ENCODE peak calls at places on chromosomes 6 and 20, in six cellular contexts. J is NCI-H1436, V is HS-27A, N is HTR-8/SVneo, E is SJSA1, R is mucosa of descending colon. W is an unnamed sample.

GRCh38 chr6:160297310-160297709 is 38.7 kb upstream of the SLC22A2 start:
- DNase-seq in J (no peak), V (no peak), N (no peak), E (no peak), R (peak; percentile 63), W (no peak)

GRCh38 chr20:35698298-35699126 is 640 bp downstream of the NFS1 start:
- DNase-seq in J (no peak), V (no peak), N (peak; percentile 36), E (no peak), R (no peak), W (peak; percentile 61)

GRCh38 chr6:45851001-45851400 is 164.7 kb downstream of the CLIC5 start:
- DNase-seq in J (no peak), V (no peak), N (no peak), E (no peak), R (no peak), W (no peak)

GRCh38 chr6:19536838-19537237 is 300.3 kb upstream of the ID4 start:
- DNase-seq in J (no peak), V (no peak), N (peak; percentile 8), E (no peak), R (no peak), W (no peak)

GRCh38 chr6:157023958-157024357 is 246.8 kb downstream of the ARID1B start:
- DNase-seq in J (no peak), V (no peak), N (no peak), E (no peak), R (no peak), W (no peak)

GRCh38 chr6:72422126-72422680 is 199.7 kb upstream of the KCNQ5 start:
- DNase-seq in J (no peak), V (no peak), N (no peak), E (no peak), R (no peak), W (no peak)

GRCh38 chr20:5539656-5540055 is 210.5 kb upstream of the SHLD1 start:
- DNase-seq in J (no peak), V (no peak), N (no peak), E (no peak), R (no peak), W (no peak)

GRCh38 chr20:47610247-47610944 is 108.7 kb downstream of the NCOA3 start:
- DNase-seq in J (no peak), V (peak; percentile 26), N (peak; percentile 90), E (peak; percentile 44), R (peak; percentile 68), W (no peak)

GRCh38 chr6:39184906-39185580 is 44.2 kb downstream of the KCNK5 start:
- DNase-seq in J (no peak), V (no peak), N (no peak), E (no peak), R (peak; percentile 81), W (no peak)

GRCh38 chr6:33787954-33788693 is 806 bp downstream of the LEMD2 start:
- DNase-seq in J (no peak), V (peak; percentile 43), N (peak; percentile 69), E (peak; percentile 84), R (peak; percentile 69), W (peak; percentile 42)

GRCh38 chr6:133553652-133554051 is 312.5 kb downstream of the EYA4 start:
- DNase-seq in J (peak; percentile 37), V (peak; percentile 62), N (no peak), E (peak; percentile 34), R (peak; percentile 69), W (peak; percentile 51)

GRCh38 chr6:157376706-157377230 is 4.2 kb upstream of the ZDHHC14 start:
- DNase-seq in J (no peak), V (no peak), N (no peak), E (no peak), R (no peak), W (no peak)

GRCh38 chr6:142993977-142994376 is 49.0 kb upstream of the HIVEP2 start:
- DNase-seq in J (no peak), V (no peak), N (no peak), E (no peak), R (no peak), W (no peak)

GRCh38 chr20:1619861-1620444 is at the start of gene SIRPB1:
- DNase-seq in J (no peak), V (no peak), N (no peak), E (peak; percentile 0), R (peak; percentile 29), W (no peak)

GRCh38 chr20:24098886-24099285 is 110.3 kb upstream of the GGTLC1 start:
- DNase-seq in J (no peak), V (no peak), N (peak; percentile 14), E (peak; percentile 30), R (no peak), W (no peak)

GRCh38 chr6:4780360-4780812 is 4.2 kb downstream of the CDYL start:
- DNase-seq in J (no peak), V (no peak), N (no peak), E (peak; percentile 19), R (peak; percentile 35), W (no peak)

GRCh38 chr20:63032861-63033634 is 26.3 kb upstream of the BHLHE23 start:
- DNase-seq in J (no peak), V (no peak), N (no peak), E (no peak), R (no peak), W (no peak)

GRCh38 chr6:113137411-113137810 is 719.7 kb upstream of the MARCKS start:
- DNase-seq in J (no peak), V (no peak), N (no peak), E (no peak), R (no peak), W (peak; percentile 26)

GRCh38 chr6:137389150-137389664 is 105.0 kb downstream of the OLIG3 start:
- DNase-seq in J (no peak), V (no peak), N (no peak), E (no peak), R (peak; percentile 45), W (no peak)

GRCh38 chr6:134835998-134836397 is 113.9 kb downstream of the ALDH8A1 start:
- DNase-seq in J (no peak), V (no peak), N (no peak), E (no peak), R (no peak), W (no peak)

GRCh38 chr6:136886110-136886509 is 36.0 kb upstream of the SLC35D3 start:
- DNase-seq in J (no peak), V (no peak), N (no peak), E (no peak), R (no peak), W (no peak)

GRCh38 chr6:37779902-37780628 is 39.5 kb upstream of the ZFAND3 start:
- DNase-seq in J (peak; percentile 65), V (no peak), N (no peak), E (no peak), R (no peak), W (no peak)

GRCh38 chr6:40170856-40171255 is 236.6 kb upstream of the MOCS1 start:
- DNase-seq in J (no peak), V (no peak), N (no peak), E (no peak), R (no peak), W (no peak)

GRCh38 chr6:111843347-111844147 is 29.7 kb downstream of the FYN start:
- DNase-seq in J (no peak), V (no peak), N (no peak), E (no peak), R (peak; percentile 26), W (no peak)

GRCh38 chr20:11035211-11035610 is 361.4 kb upstream of the JAG1 start:
- DNase-seq in J (no peak), V (no peak), N (no peak), E (no peak), R (no peak), W (no peak)

GRCh38 chr6:28322661-28323060 is 13.3 kb downstream of the ZSCAN31 start:
- DNase-seq in J (no peak), V (no peak), N (no peak), E (no peak), R (no peak), W (no peak)

GRCh38 chr20:34369265-34369664 is 6.2 kb downstream of the ITCH start:
- DNase-seq in J (no peak), V (no peak), N (no peak), E (no peak), R (no peak), W (no peak)

GRCh38 chr6:154806804-154807203 is 73.6 kb downstream of the SCAF8 start:
- DNase-seq in J (no peak), V (no peak), N (no peak), E (no peak), R (no peak), W (no peak)

GRCh38 chr6:41331401-41332150 is 3.8 kb upstream of the NCR2 start:
- DNase-seq in J (no peak), V (no peak), N (no peak), E (no peak), R (no peak), W (no peak)

GRCh38 chr6:115551510-115551909 is 509.2 kb downstream of the FRK start:
- DNase-seq in J (peak; percentile 1), V (no peak), N (no peak), E (no peak), R (no peak), W (no peak)

GRCh38 chr20:18705906-18706305 is 107.7 kb upstream of the SCP2D1 start:
- DNase-seq in J (no peak), V (no peak), N (no peak), E (no peak), R (no peak), W (no peak)

GRCh38 chr6:150638286-150638685 is 38.6 kb downstream of the PLEKHG1 start:
- DNase-seq in J (no peak), V (no peak), N (no peak), E (no peak), R (no peak), W (no peak)

GRCh38 chr20:48259456-48259855 is 474.2 kb upstream of the SULF2 start:
- DNase-seq in J (no peak), V (no peak), N (no peak), E (no peak), R (no peak), W (no peak)

GRCh38 chr6:18245642-18246041 is 18.7 kb downstream of the DEK start:
- DNase-seq in J (no peak), V (no peak), N (no peak), E (no peak), R (no peak), W (no peak)

GRCh38 chr20:36090223-36090622 is 64.3 kb upstream of the EPB41L1 start:
- DNase-seq in J (no peak), V (no peak), N (no peak), E (no peak), R (no peak), W (no peak)

W was measured in pancreas.